ENCODE peak calls at places on chromosomes 2 and 18, in six cellular contexts. One of them, this sample, is unnamed.

GRCh38 chr2:43361286-43361685 is 134.9 kb upstream of the ZFP36L2 start:
- DNase-seq in left ventricle myocardium superior: no peak
- DNase-seq in skeletal muscle cell: no peak
- DNase-seq in sigmoid colon: no peak
- DNase-seq in mesothelial cell of epicardium: no peak
- DNase-seq in iPS-NIHi11: no peak
- DNase-seq in this sample: no peak

GRCh38 chr2:99032786-99033185 is 96.8 kb upstream of the CRACDL start:
- DNase-seq in left ventricle myocardium superior: no peak
- DNase-seq in skeletal muscle cell: peak
- DNase-seq in sigmoid colon: no peak
- DNase-seq in mesothelial cell of epicardium: no peak
- DNase-seq in iPS-NIHi11: no peak
- DNase-seq in this sample: no peak

GRCh38 chr18:59086522-59086921 is 53.2 kb upstream of the SEC11C start:
- DNase-seq in left ventricle myocardium superior: no peak
- DNase-seq in skeletal muscle cell: no peak
- DNase-seq in sigmoid colon: no peak
- DNase-seq in mesothelial cell of epicardium: no peak
- DNase-seq in iPS-NIHi11: no peak
- DNase-seq in this sample: no peak

GRCh38 chr2:42132066-42132965 is 36.8 kb upstream of the EML4 start:
- DNase-seq in left ventricle myocardium superior: no peak
- DNase-seq in skeletal muscle cell: peak
- DNase-seq in sigmoid colon: no peak
- DNase-seq in mesothelial cell of epicardium: no peak
- DNase-seq in iPS-NIHi11: no peak
- DNase-seq in this sample: peak

GRCh38 chr2:226760412-226761194 is 39.0 kb downstream of the IRS1 start:
- DNase-seq in left ventricle myocardium superior: no peak
- DNase-seq in skeletal muscle cell: peak
- DNase-seq in sigmoid colon: no peak
- DNase-seq in mesothelial cell of epicardium: no peak
- DNase-seq in iPS-NIHi11: no peak
- DNase-seq in this sample: peak

GRCh38 chr2:102473020-102473419 is at the start of gene SLC9A4:
- DNase-seq in left ventricle myocardium superior: no peak
- DNase-seq in skeletal muscle cell: no peak
- DNase-seq in sigmoid colon: no peak
- DNase-seq in mesothelial cell of epicardium: peak
- DNase-seq in iPS-NIHi11: peak
- DNase-seq in this sample: peak

GRCh38 chr2:99851091-99851490 is 291.3 kb downstream of the AFF3 start:
- DNase-seq in left ventricle myocardium superior: no peak
- DNase-seq in skeletal muscle cell: no peak
- DNase-seq in sigmoid colon: no peak
- DNase-seq in mesothelial cell of epicardium: no peak
- DNase-seq in iPS-NIHi11: no peak
- DNase-seq in this sample: no peak

GRCh38 chr2:120289221-120289906 is 36.7 kb downstream of the RALB start:
- DNase-seq in left ventricle myocardium superior: no peak
- DNase-seq in skeletal muscle cell: no peak
- DNase-seq in sigmoid colon: no peak
- DNase-seq in mesothelial cell of epicardium: no peak
- DNase-seq in iPS-NIHi11: peak
- DNase-seq in this sample: no peak